ENCODE peak calls at places on chromosomes 12 and 14, in eight cellular contexts. One of them, this sample, is unnamed.
A peak's percentile ranks its signal among the peaks of the same experiment; 100 is the strongest.

GRCh38 chr14:92930737-92931602 is 8.0 kb downstream of the CHGA start:
- DNase-seq in T-helper 1 cell: no peak
- DNase-seq in M059J: no peak
- DNase-seq in NCI-H1092 treated with DMSO at 0.1 percent for 48 hours: no peak
- DNase-seq in activated gamma-delta T cell treated with Interleukin-2 at 50 U/mL for 16 hours: no peak
- DNase-seq in astrocyte of the cerebellum: no peak
- DNase-seq in astrocyte of the spinal cord: no peak
- DNase-seq in hippocampal formation: no peak
- DNase-seq in this sample: no peak

GRCh38 chr12:120799417-120800045 is 73.9 kb downstream of the ACADS start:
- DNase-seq in hippocampal formation: no peak
- DNase-seq in astrocyte of the cerebellum: no peak
- DNase-seq in astrocyte of the spinal cord: no peak
- DNase-seq in activated gamma-delta T cell treated with Interleukin-2 at 50 U/mL for 16 hours: no peak
- DNase-seq in M059J: no peak
- DNase-seq in NCI-H1092 treated with DMSO at 0.1 percent for 48 hours: no peak
- DNase-seq in T-helper 1 cell: no peak
- DNase-seq in this sample: no peak

GRCh38 chr12:47236109-47236714 is 156.5 kb upstream of the AMIGO2 start:
- DNase-seq in astrocyte of the cerebellum: peak; percentile 53
- DNase-seq in NCI-H1092 treated with DMSO at 0.1 percent for 48 hours: no peak
- DNase-seq in activated gamma-delta T cell treated with Interleukin-2 at 50 U/mL for 16 hours: no peak
- DNase-seq in hippocampal formation: no peak
- DNase-seq in M059J: peak; percentile 91
- DNase-seq in astrocyte of the spinal cord: peak; percentile 85
- DNase-seq in T-helper 1 cell: no peak
- DNase-seq in this sample: no peak

GRCh38 chr14:55384536-55384935 is 27.1 kb downstream of the ATG14 start:
- DNase-seq in NCI-H1092 treated with DMSO at 0.1 percent for 48 hours: no peak
- DNase-seq in hippocampal formation: no peak
- DNase-seq in astrocyte of the spinal cord: no peak
- DNase-seq in astrocyte of the cerebellum: no peak
- DNase-seq in T-helper 1 cell: no peak
- DNase-seq in activated gamma-delta T cell treated with Interleukin-2 at 50 U/mL for 16 hours: no peak
- DNase-seq in M059J: no peak
- DNase-seq in this sample: no peak

GRCh38 chr12:119729871-119730270 is 61.9 kb downstream of the PRKAB1 start:
- DNase-seq in activated gamma-delta T cell treated with Interleukin-2 at 50 U/mL for 16 hours: no peak
- DNase-seq in M059J: no peak
- DNase-seq in hippocampal formation: no peak
- DNase-seq in T-helper 1 cell: no peak
- DNase-seq in astrocyte of the cerebellum: no peak
- DNase-seq in NCI-H1092 treated with DMSO at 0.1 percent for 48 hours: no peak
- DNase-seq in astrocyte of the spinal cord: no peak
- DNase-seq in this sample: no peak

GRCh38 chr14:77598366-77599050 is 17.9 kb downstream of the SPTLC2 start:
- DNase-seq in NCI-H1092 treated with DMSO at 0.1 percent for 48 hours: no peak
- DNase-seq in astrocyte of the spinal cord: no peak
- DNase-seq in M059J: peak; percentile 47
- DNase-seq in activated gamma-delta T cell treated with Interleukin-2 at 50 U/mL for 16 hours: no peak
- DNase-seq in hippocampal formation: no peak
- DNase-seq in astrocyte of the cerebellum: no peak
- DNase-seq in T-helper 1 cell: peak; percentile 17
- DNase-seq in this sample: peak; percentile 11

GRCh38 chr12:50403001-50403440 is 2.3 kb downstream of the LARP4 start:
- DNase-seq in astrocyte of the cerebellum: no peak
- DNase-seq in NCI-H1092 treated with DMSO at 0.1 percent for 48 hours: no peak
- DNase-seq in T-helper 1 cell: no peak
- DNase-seq in M059J: no peak
- DNase-seq in hippocampal formation: no peak
- DNase-seq in astrocyte of the spinal cord: no peak
- DNase-seq in activated gamma-delta T cell treated with Interleukin-2 at 50 U/mL for 16 hours: no peak
- DNase-seq in this sample: no peak

GRCh38 chr12:19421503-19422282 is 17.6 kb upstream of the AEBP2 start:
- DNase-seq in astrocyte of the cerebellum: no peak
- DNase-seq in M059J: no peak
- DNase-seq in activated gamma-delta T cell treated with Interleukin-2 at 50 U/mL for 16 hours: no peak
- DNase-seq in hippocampal formation: no peak
- DNase-seq in astrocyte of the spinal cord: no peak
- DNase-seq in NCI-H1092 treated with DMSO at 0.1 percent for 48 hours: no peak
- DNase-seq in T-helper 1 cell: no peak
- DNase-seq in this sample: no peak

GRCh38 chr14:90785474-90785873 is 30.8 kb downstream of the TTC7B start:
- DNase-seq in T-helper 1 cell: no peak
- DNase-seq in M059J: peak; percentile 8
- DNase-seq in NCI-H1092 treated with DMSO at 0.1 percent for 48 hours: no peak
- DNase-seq in astrocyte of the cerebellum: no peak
- DNase-seq in astrocyte of the spinal cord: peak; percentile 12
- DNase-seq in activated gamma-delta T cell treated with Interleukin-2 at 50 U/mL for 16 hours: no peak
- DNase-seq in hippocampal formation: peak; percentile 25
- DNase-seq in this sample: peak; percentile 53

GRCh38 chr14:53501361-53502320 is 348.5 kb upstream of the DDHD1 start:
- DNase-seq in hippocampal formation: no peak
- DNase-seq in astrocyte of the spinal cord: peak; percentile 20
- DNase-seq in activated gamma-delta T cell treated with Interleukin-2 at 50 U/mL for 16 hours: no peak
- DNase-seq in T-helper 1 cell: no peak
- DNase-seq in NCI-H1092 treated with DMSO at 0.1 percent for 48 hours: no peak
- DNase-seq in M059J: peak; percentile 87
- DNase-seq in astrocyte of the cerebellum: no peak
- DNase-seq in this sample: no peak

GRCh38 chr12:104505095-104505819 is 48.5 kb downstream of the CHST11 start:
- DNase-seq in astrocyte of the spinal cord: no peak
- DNase-seq in hippocampal formation: no peak
- DNase-seq in M059J: no peak
- DNase-seq in activated gamma-delta T cell treated with Interleukin-2 at 50 U/mL for 16 hours: no peak
- DNase-seq in T-helper 1 cell: no peak
- DNase-seq in astrocyte of the cerebellum: no peak
- DNase-seq in NCI-H1092 treated with DMSO at 0.1 percent for 48 hours: peak; percentile 67
- DNase-seq in this sample: no peak

GRCh38 chr12:109716512-109717389 is 3.1 kb downstream of the FAM222A start:
- DNase-seq in astrocyte of the cerebellum: no peak
- DNase-seq in NCI-H1092 treated with DMSO at 0.1 percent for 48 hours: peak; percentile 69
- DNase-seq in astrocyte of the spinal cord: no peak
- DNase-seq in M059J: no peak
- DNase-seq in T-helper 1 cell: no peak
- DNase-seq in hippocampal formation: peak; percentile 47
- DNase-seq in activated gamma-delta T cell treated with Interleukin-2 at 50 U/mL for 16 hours: no peak
- DNase-seq in this sample: no peak

GRCh38 chr12:81450920-81451739 is 308.0 kb downstream of the PPFIA2 start:
- DNase-seq in astrocyte of the spinal cord: peak; percentile 77
- DNase-seq in astrocyte of the cerebellum: peak; percentile 67
- DNase-seq in hippocampal formation: peak; percentile 29
- DNase-seq in M059J: peak; percentile 41
- DNase-seq in NCI-H1092 treated with DMSO at 0.1 percent for 48 hours: peak; percentile 33
- DNase-seq in T-helper 1 cell: no peak
- DNase-seq in activated gamma-delta T cell treated with Interleukin-2 at 50 U/mL for 16 hours: no peak
- DNase-seq in this sample: peak; percentile 26

GRCh38 chr14:41865894-41866293 is 259.2 kb downstream of the LRFN5 start:
- DNase-seq in activated gamma-delta T cell treated with Interleukin-2 at 50 U/mL for 16 hours: no peak
- DNase-seq in astrocyte of the spinal cord: no peak
- DNase-seq in astrocyte of the cerebellum: no peak
- DNase-seq in hippocampal formation: no peak
- DNase-seq in M059J: no peak
- DNase-seq in NCI-H1092 treated with DMSO at 0.1 percent for 48 hours: no peak
- DNase-seq in T-helper 1 cell: no peak
- DNase-seq in this sample: no peak

GRCh38 chr14:21521526-21521925 is 4.6 kb downstream of the SALL2 start:
- DNase-seq in astrocyte of the cerebellum: no peak
- DNase-seq in activated gamma-delta T cell treated with Interleukin-2 at 50 U/mL for 16 hours: no peak
- DNase-seq in M059J: no peak
- DNase-seq in astrocyte of the spinal cord: no peak
- DNase-seq in NCI-H1092 treated with DMSO at 0.1 percent for 48 hours: no peak
- DNase-seq in hippocampal formation: no peak
- DNase-seq in T-helper 1 cell: no peak
- DNase-seq in this sample: no peak

GRCh38 chr14:52563120-52563519 is 10.5 kb downstream of the GPR137C start:
- DNase-seq in astrocyte of the spinal cord: peak; percentile 46
- DNase-seq in astrocyte of the cerebellum: no peak
- DNase-seq in M059J: peak; percentile 74
- DNase-seq in T-helper 1 cell: no peak
- DNase-seq in hippocampal formation: no peak
- DNase-seq in NCI-H1092 treated with DMSO at 0.1 percent for 48 hours: no peak
- DNase-seq in activated gamma-delta T cell treated with Interleukin-2 at 50 U/mL for 16 hours: no peak
- DNase-seq in this sample: no peak

GRCh38 chr12:25644964-25645363 is 91.9 kb upstream of the LMNTD1 start:
- DNase-seq in M059J: no peak
- DNase-seq in T-helper 1 cell: no peak
- DNase-seq in astrocyte of the spinal cord: no peak
- DNase-seq in hippocampal formation: no peak
- DNase-seq in activated gamma-delta T cell treated with Interleukin-2 at 50 U/mL for 16 hours: no peak
- DNase-seq in NCI-H1092 treated with DMSO at 0.1 percent for 48 hours: no peak
- DNase-seq in astrocyte of the cerebellum: no peak
- DNase-seq in this sample: no peak

GRCh38 chr12:124400124-124400523 is 105.2 kb downstream of the RFLNA start:
- DNase-seq in astrocyte of the spinal cord: no peak
- DNase-seq in M059J: no peak
- DNase-seq in activated gamma-delta T cell treated with Interleukin-2 at 50 U/mL for 16 hours: no peak
- DNase-seq in NCI-H1092 treated with DMSO at 0.1 percent for 48 hours: no peak
- DNase-seq in astrocyte of the cerebellum: no peak
- DNase-seq in T-helper 1 cell: no peak
- DNase-seq in hippocampal formation: no peak
- DNase-seq in this sample: no peak

GRCh38 chr14:52793061-52793460 is 1.7 kb upstream of the GNPNAT1 start:
- DNase-seq in T-helper 1 cell: no peak
- DNase-seq in M059J: no peak
- DNase-seq in astrocyte of the spinal cord: no peak
- DNase-seq in astrocyte of the cerebellum: no peak
- DNase-seq in hippocampal formation: no peak
- DNase-seq in NCI-H1092 treated with DMSO at 0.1 percent for 48 hours: no peak
- DNase-seq in activated gamma-delta T cell treated with Interleukin-2 at 50 U/mL for 16 hours: no peak
- DNase-seq in this sample: no peak

GRCh38 chr12:56884421-56884820 is 49.8 kb downstream of the SDR9C7 start:
- DNase-seq in astrocyte of the spinal cord: no peak
- DNase-seq in M059J: peak; percentile 14
- DNase-seq in activated gamma-delta T cell treated with Interleukin-2 at 50 U/mL for 16 hours: no peak
- DNase-seq in T-helper 1 cell: no peak
- DNase-seq in NCI-H1092 treated with DMSO at 0.1 percent for 48 hours: no peak
- DNase-seq in astrocyte of the cerebellum: no peak
- DNase-seq in hippocampal formation: no peak
- DNase-seq in this sample: no peak

GRCh38 chr12:62459976-62460375 is 6.7 kb upstream of the MON2 start:
- DNase-seq in astrocyte of the spinal cord: no peak
- DNase-seq in astrocyte of the cerebellum: no peak
- DNase-seq in NCI-H1092 treated with DMSO at 0.1 percent for 48 hours: no peak
- DNase-seq in M059J: no peak
- DNase-seq in hippocampal formation: no peak
- DNase-seq in T-helper 1 cell: no peak
- DNase-seq in activated gamma-delta T cell treated with Interleukin-2 at 50 U/mL for 16 hours: no peak
- DNase-seq in this sample: no peak

GRCh38 chr12:11707535-11707934 is 58.1 kb downstream of the ETV6 start:
- DNase-seq in T-helper 1 cell: no peak
- DNase-seq in M059J: no peak
- DNase-seq in NCI-H1092 treated with DMSO at 0.1 percent for 48 hours: peak; percentile 7
- DNase-seq in astrocyte of the spinal cord: no peak
- DNase-seq in hippocampal formation: no peak
- DNase-seq in activated gamma-delta T cell treated with Interleukin-2 at 50 U/mL for 16 hours: no peak
- DNase-seq in astrocyte of the cerebellum: no peak
- DNase-seq in this sample: peak; percentile 91

GRCh38 chr14:86826641-86827040 is 1166.3 kb downstream of the GALC start:
- DNase-seq in hippocampal formation: no peak
- DNase-seq in activated gamma-delta T cell treated with Interleukin-2 at 50 U/mL for 16 hours: no peak
- DNase-seq in astrocyte of the spinal cord: no peak
- DNase-seq in NCI-H1092 treated with DMSO at 0.1 percent for 48 hours: no peak
- DNase-seq in M059J: no peak
- DNase-seq in T-helper 1 cell: no peak
- DNase-seq in astrocyte of the cerebellum: no peak
- DNase-seq in this sample: no peak

GRCh38 chr14:50816419-50817047 is 14.4 kb downstream of the NIN start:
- DNase-seq in astrocyte of the spinal cord: peak; percentile 43
- DNase-seq in NCI-H1092 treated with DMSO at 0.1 percent for 48 hours: no peak
- DNase-seq in M059J: peak; percentile 67
- DNase-seq in hippocampal formation: no peak
- DNase-seq in astrocyte of the cerebellum: no peak
- DNase-seq in T-helper 1 cell: no peak
- DNase-seq in activated gamma-delta T cell treated with Interleukin-2 at 50 U/mL for 16 hours: no peak
- DNase-seq in this sample: no peak

GRCh38 chr14:41558527-41558926 is 48.1 kb upstream of the LRFN5 start:
- DNase-seq in astrocyte of the cerebellum: no peak
- DNase-seq in M059J: no peak
- DNase-seq in NCI-H1092 treated with DMSO at 0.1 percent for 48 hours: no peak
- DNase-seq in activated gamma-delta T cell treated with Interleukin-2 at 50 U/mL for 16 hours: no peak
- DNase-seq in hippocampal formation: no peak
- DNase-seq in T-helper 1 cell: no peak
- DNase-seq in astrocyte of the spinal cord: no peak
- DNase-seq in this sample: no peak

GRCh38 chr14:88559852-88560251 is 3.0 kb upstream of the ZC3H14 start:
- DNase-seq in astrocyte of the spinal cord: peak; percentile 64
- DNase-seq in M059J: peak; percentile 61
- DNase-seq in activated gamma-delta T cell treated with Interleukin-2 at 50 U/mL for 16 hours: no peak
- DNase-seq in T-helper 1 cell: no peak
- DNase-seq in hippocampal formation: no peak
- DNase-seq in astrocyte of the cerebellum: peak; percentile 27
- DNase-seq in NCI-H1092 treated with DMSO at 0.1 percent for 48 hours: peak; percentile 12
- DNase-seq in this sample: no peak

This sample was measured in body of pancreas.